ENCODE peak calls at places on chromosomes 6 and 20, in five cellular contexts. V, H, M, R and B are unnamed samples.

GRCh38 chr6:46706464-46706863 is 18.8 kb downstream of the TDRD6 start:
- DNase-seq in M (no peak), V (no peak), R (no peak), H (no peak), B (no peak)

GRCh38 chr6:163991326-163991725 is 576.8 kb downstream of the QKI start:
- DNase-seq in V (no peak), M (no peak), H (no peak), R (no peak), B (no peak)

GRCh38 chr20:50663095-50663821 is 28.1 kb downstream of the RIPOR3 start:
- DNase-seq in R (no peak), V (no peak), H (no peak), M (no peak), B (peak; percentile 25)

GRCh38 chr6:53718597-53719460 is 53.3 kb upstream of the KLHL31 start:
- DNase-seq in R (no peak), H (peak; percentile 78), V (no peak), M (peak; percentile 64), B (peak; percentile 59)

GRCh38 chr6:21099338-21100314 is 493.9 kb upstream of the SOX4 start:
- DNase-seq in M (no peak), H (no peak), V (no peak), R (no peak), B (no peak)

GRCh38 chr6:27940766-27941165 is 16.3 kb upstream of the OR2B6 start:
- DNase-seq in R (no peak), V (no peak), H (no peak), M (no peak), B (no peak)

GRCh38 chr6:163413345-163414116 is 987 bp upstream of the QKI start:
- DNase-seq in V (peak; percentile 95), R (peak; percentile 97), H (peak; percentile 99), M (peak; percentile 92), B (peak; percentile 83)

GRCh38 chr6:169396554-169397163 is 143.0 kb upstream of the THBS2 start:
- DNase-seq in R (no peak), V (no peak), M (no peak), H (no peak), B (no peak)

GRCh38 chr6:165930668-165931067 is 237.0 kb downstream of the TBXT start:
- DNase-seq in M (no peak), H (no peak), R (no peak), V (no peak), B (no peak)

GRCh38 chr6:80673367-80673766 is 566.9 kb downstream of the BCKDHB start:
- DNase-seq in H (no peak), R (no peak), M (no peak), V (no peak), B (no peak)

GRCh38 chr6:151209071-151209831 is 30.5 kb upstream of the AKAP12 start:
- DNase-seq in M (peak; percentile 30), R (no peak), V (no peak), H (no peak), B (peak; percentile 5)

GRCh38 chr20:63100401-63100925 is 93.7 kb upstream of the BHLHE23 start:
- DNase-seq in V (peak; percentile 37), R (peak; percentile 42), M (no peak), H (no peak), B (no peak)

GRCh38 chr6:36323062-36323461 is 13.6 kb downstream of the BNIP5 start:
- DNase-seq in R (no peak), M (no peak), H (no peak), V (no peak), B (no peak)

GRCh38 chr6:168683621-168684020 is 242.6 kb downstream of the SMOC2 start:
- DNase-seq in H (no peak), M (no peak), V (peak; percentile 18), R (no peak), B (no peak)

GRCh38 chr20:865379-865778 is 31.9 kb downstream of the FAM110A start:
- DNase-seq in R (no peak), M (no peak), H (no peak), V (no peak), B (no peak)

GRCh38 chr20:24494460-24494920 is 25.1 kb downstream of the SYNDIG1 start:
- DNase-seq in R (peak; percentile 59), V (no peak), H (no peak), M (no peak), B (no peak)

GRCh38 chr6:165497472-165497871 is 165.6 kb downstream of the PDE10A start:
- DNase-seq in H (no peak), R (no peak), M (no peak), V (no peak), B (no peak)

GRCh38 chr6:77034161-77034560 is 429.1 kb downstream of the HTR1B start:
- DNase-seq in R (no peak), M (peak; percentile 97), H (no peak), V (no peak), B (no peak)

GRCh38 chr20:33791959-33792597 is 19.1 kb upstream of the CHMP4B start:
- DNase-seq in H (peak; percentile 73), M (peak; percentile 45), R (peak; percentile 79), V (peak; percentile 73), B (peak; percentile 30)

GRCh38 chr6:3175742-3176321 is 18.5 kb upstream of the TUBB2A start:
- DNase-seq in R (no peak), H (no peak), V (no peak), M (no peak), B (no peak)

GRCh38 chr20:43824699-43825402 is 89.8 kb upstream of the TOX2 start:
- DNase-seq in V (peak; percentile 13), H (no peak), R (peak; percentile 4), M (peak; percentile 39), B (no peak)

GRCh38 chr6:106974337-106974998 is at the start of gene CD24:
- DNase-seq in H (peak; percentile 21), M (peak; percentile 32), R (peak; percentile 92), V (peak; percentile 74), B (peak; percentile 85)

GRCh38 chr20:438581-439469 is 23.5 kb downstream of the TBC1D20 start:
- DNase-seq in H (no peak), R (peak; percentile 84), M (no peak), V (no peak), B (no peak)

GRCh38 chr20:36105731-36106226 is 48.8 kb upstream of the EPB41L1 start:
- DNase-seq in M (no peak), H (no peak), V (peak; percentile 80), R (no peak), B (peak; percentile 90)

GRCh38 chr6:25447570-25447929 is 168.4 kb downstream of the CARMIL1 start:
- DNase-seq in M (no peak), V (no peak), R (no peak), H (peak; percentile 8), B (no peak)

GRCh38 chr6:19417713-19418112 is 419.5 kb upstream of the ID4 start:
- DNase-seq in H (no peak), M (peak; percentile 71), R (no peak), V (no peak), B (no peak)

GRCh38 chr6:156910938-156911337 is 133.8 kb downstream of the ARID1B start:
- DNase-seq in R (no peak), H (no peak), V (no peak), M (no peak), B (no peak)

GRCh38 chr6:13044390-13044789 is 283.9 kb downstream of the TBC1D7 start:
- DNase-seq in R (no peak), M (peak; percentile 15), V (no peak), H (no peak), B (no peak)
- TF ChIP-seq CTCF in R (no peak), M (no peak), V (no peak), H (no peak), B (no peak)

GRCh38 chr20:9349256-9349655 is 165.1 kb upstream of the LAMP5 start:
- DNase-seq in V (no peak), R (no peak), M (no peak), H (no peak), B (no peak)

GRCh38 chr20:9353180-9353915 is 161.0 kb upstream of the LAMP5 start:
- DNase-seq in V (no peak), M (no peak), H (no peak), R (no peak), B (peak; percentile 31)

GRCh38 chr20:9352740-9353139 is 161.7 kb upstream of the LAMP5 start:
- DNase-seq in V (no peak), R (no peak), H (no peak), M (no peak), B (no peak)

GRCh38 chr20:9354579-9354978 is 159.8 kb upstream of the LAMP5 start:
- DNase-seq in H (no peak), R (no peak), V (no peak), M (no peak), B (no peak)

GRCh38 chr20:9353916-9354276 is 160.5 kb upstream of the LAMP5 start:
- DNase-seq in M (peak; percentile 11), V (no peak), R (no peak), H (no peak), B (no peak)
- TF ChIP-seq CTCF in M (no peak), V (no peak), R (no peak), H (no peak), B (no peak)

GRCh38 chr6:30744054-30744805 is at the start of gene IER3:
- DNase-seq in R (peak; percentile 95), M (peak; percentile 93), V (peak; percentile 89), H (peak; percentile 80), B (peak; percentile 86)
- TF ChIP-seq CTCF in R (peak; percentile 78), M (peak; percentile 65), V (peak; percentile 77), H (peak; percentile 56), B (peak; percentile 61)

DNA sequence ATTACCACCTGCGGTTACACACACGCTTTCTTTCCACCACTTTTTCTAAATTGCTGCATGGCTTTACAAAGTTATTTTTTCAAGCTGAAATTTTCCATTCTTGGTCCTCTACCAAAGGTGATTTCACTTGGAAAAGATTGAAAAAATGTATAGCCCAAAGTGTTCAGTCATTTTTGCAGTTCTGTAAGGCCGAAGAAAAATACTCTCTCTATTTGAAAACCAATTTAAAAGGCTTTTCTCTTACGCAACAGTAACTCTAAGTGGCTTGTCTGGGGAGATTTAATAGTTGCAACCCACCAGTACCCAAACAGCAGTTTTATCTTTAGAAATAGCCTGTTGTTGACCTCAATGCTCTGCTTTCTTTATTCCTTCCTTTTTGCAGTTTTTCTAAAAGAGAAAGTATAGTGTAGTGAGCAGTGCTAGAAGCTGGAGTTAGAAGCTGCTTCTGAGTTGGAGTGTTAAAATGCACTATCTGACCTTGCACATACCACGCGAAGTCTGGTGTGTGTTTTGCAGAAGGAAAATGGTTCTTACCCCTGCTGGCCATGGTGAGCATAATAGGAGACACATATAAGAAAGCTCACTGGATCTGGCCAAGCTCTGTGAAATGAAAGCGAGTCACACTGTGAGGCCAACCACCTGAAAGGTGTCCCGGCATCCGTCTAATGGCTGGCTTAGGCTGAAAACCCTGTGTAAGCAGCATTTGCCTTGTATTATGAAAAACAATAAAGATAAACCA is 271.6 kb upstream of the PRND start:
- DNase-seq in H (no peak), M (peak; percentile 58), R (no peak), V (no peak), B (no peak)
- TF ChIP-seq CTCF in H (no peak), M (peak; percentile 47), R (peak; percentile 18), V (peak; percentile 10), B (no peak)